ENCODE peak calls at places on chromosomes 7 and 10, in ten cellular contexts. E is NCI-H2029 treated with DMSO at 0.1 percent for 48 hours; T is germinal center; W is GM12865; U is HFFc6; C is cardiac septum; V is stimulated activated CD4-positive, alpha-beta T cell treated with anti-CD3 and anti-CD28 coated beads, Interleukin-2, amount 100 ng/mL, for 24 hours; D is globus pallidus; Q is stromal cell of bone marrow; J is naive thymus-derived CD4-positive, alpha-beta T cell. R is an unnamed sample.

GRCh38 chr10:126950401-126951105 is 45.3 kb downstream of the DOCK1 start:
- DNase-seq in E (no peak), T (no peak), W (no peak), U (no peak), C (no peak), V (no peak), D (peak), Q (no peak), J (no peak), R (no peak)

GRCh38 chr7:149733554-149734513 is 39.6 kb downstream of the ZNF467 start:
- DNase-seq in E (no peak), T (no peak), W (no peak), U (no peak), C (peak), V (no peak), D (no peak), Q (no peak), J (no peak), R (no peak)

GRCh38 chr7:112105584-112106540 is 100.3 kb downstream of the DOCK4 start:
- DNase-seq in E (no peak), T (no peak), W (no peak), U (no peak), C (no peak), V (no peak), D (no peak), Q (no peak), J (no peak), R (no peak)

GRCh38 chr10:1178506-1178905 is 122.3 kb downstream of the WDR37 start:
- DNase-seq in E (no peak), T (no peak), W (no peak), U (no peak), C (peak), V (no peak), D (no peak), Q (no peak), J (no peak), R (no peak)

GRCh38 chr7:148135106-148135505 is 455.5 kb upstream of the C7orf33 start:
- DNase-seq in E (no peak), T (no peak), W (no peak), U (no peak), C (no peak), V (no peak), D (no peak), Q (peak), J (no peak), R (no peak)

GRCh38 chr7:74087791-74088453 is 4.3 kb downstream of the LIMK1 start:
- DNase-seq in E (no peak), T (no peak), W (no peak), U (no peak), C (no peak), V (no peak), D (no peak), Q (no peak), J (no peak), R (no peak)

GRCh38 chr10:3542185-3542611 is 242.8 kb downstream of the KLF6 start:
- DNase-seq in E (no peak), T (no peak), W (no peak), U (peak), C (no peak), V (no peak), D (no peak), Q (peak), J (no peak), R (peak)

GRCh38 chr7:98038731-98039130 is 48.7 kb upstream of the OCM2 start:
- DNase-seq in E (no peak), T (no peak), W (no peak), U (no peak), C (no peak), V (no peak), D (peak), Q (no peak), J (no peak), R (no peak)

GRCh38 chr7:43905209-43905946 is 1.0 kb downstream of the URGCP start:
- DNase-seq in E (no peak), T (no peak), W (no peak), U (peak), C (no peak), V (no peak), D (no peak), Q (no peak), J (no peak), R (peak)

GRCh38 chr10:46255696-46256355 is 31.0 kb upstream of the ANTXRL start:
- DNase-seq in E (no peak), T (peak), W (peak), U (peak), C (no peak), V (peak), D (peak), Q (peak), J (no peak), R (peak)

GRCh38 chr7:53336133-53336532 is 300.7 kb downstream of the POM121L12 start:
- DNase-seq in E (no peak), T (no peak), W (no peak), U (no peak), C (no peak), V (no peak), D (no peak), Q (no peak), J (no peak), R (no peak)

GRCh38 chr10:86139066-86139657 is 227.4 kb downstream of the GRID1 start:
- DNase-seq in E (no peak), T (peak), W (peak), U (no peak), C (no peak), V (peak), D (peak), Q (no peak), J (no peak), R (no peak)

GRCh38 chr7:23472974-23473847 is 2.9 kb upstream of the IGF2BP3 start:
- DNase-seq in E (no peak), T (no peak), W (no peak), U (no peak), C (no peak), V (no peak), D (no peak), Q (no peak), J (no peak), R (peak)

GRCh38 chr7:108497082-108497725 is 28.7 kb downstream of the PNPLA8 start:
- DNase-seq in E (peak), T (peak), W (peak), U (peak), C (no peak), V (peak), D (peak), Q (peak), J (no peak), R (peak)

GRCh38 chr10:118615888-118616287 is 20.4 kb upstream of the PRLHR start:
- DNase-seq in E (no peak), T (no peak), W (no peak), U (no peak), C (no peak), V (no peak), D (no peak), Q (no peak), J (no peak), R (no peak)

GRCh38 chr10:93821051-93821772 is 63.5 kb downstream of the LGI1 start:
- DNase-seq in E (no peak), T (no peak), W (peak), U (peak), C (no peak), V (no peak), D (no peak), Q (peak), J (no peak), R (no peak)

GRCh38 chr7:113710310-113711106 is 208.3 kb downstream of the PPP1R3A start:
- DNase-seq in E (peak), T (peak), W (peak), U (peak), C (no peak), V (peak), D (peak), Q (peak), J (no peak), R (peak)

GRCh38 chr7:70063796-70064423 is 465.6 kb downstream of the AUTS2 start:
- DNase-seq in E (no peak), T (no peak), W (no peak), U (no peak), C (no peak), V (no peak), D (no peak), Q (no peak), J (no peak), R (no peak)

GRCh38 chr7:120743128-120743527 is 114.8 kb downstream of the TSPAN12 start:
- DNase-seq in E (peak), T (no peak), W (no peak), U (no peak), C (no peak), V (no peak), D (no peak), Q (no peak), J (no peak), R (no peak)

GRCh38 chr7:75642810-75643486 is 95.8 kb downstream of the HIP1 start:
- DNase-seq in E (no peak), T (peak), W (peak), U (peak), C (no peak), V (peak), D (no peak), Q (no peak), J (peak), R (no peak)

GRCh38 chr7:106049139-106049725 is 62.9 kb downstream of the SYPL1 start:
- DNase-seq in E (no peak), T (peak), W (no peak), U (no peak), C (no peak), V (no peak), D (no peak), Q (no peak), J (no peak), R (no peak)

R was measured in H54.